ENCODE peak calls at places on chromosome 21, in five cellular contexts. A, E, F, Q and M are unnamed samples.

GRCh38 chr21:35637431-35637830 is 422.9 kb downstream of the SETD4 start:
- DNase-seq in A (no peak), E (no peak), F (no peak), Q (peak), M (no peak)

GRCh38 chr21:31108969-31109368 is 70.7 kb upstream of the KRTAP19-8 start:
- DNase-seq in A (no peak), E (no peak), F (no peak), Q (no peak), M (no peak)

GRCh38 chr21:25938673-25939395 is 204.1 kb downstream of the GABPA start:
- DNase-seq in A (no peak), E (no peak), F (no peak), Q (no peak), M (no peak)

GRCh38 chr21:42437786-42438185 is 34.1 kb downstream of the UBASH3A start:
- DNase-seq in A (no peak), E (no peak), F (no peak), Q (no peak), M (no peak)

GRCh38 chr21:17527240-17527639 is 14.4 kb downstream of the CXADR start:
- DNase-seq in A (no peak), E (no peak), F (no peak), Q (no peak), M (no peak)

GRCh38 chr21:42505090-42505726 is 8.4 kb upstream of the SLC37A1 start:
- DNase-seq in A (no peak), E (no peak), F (peak), Q (no peak), M (no peak)

GRCh38 chr21:45543371-45543709 is 1.1 kb upstream of the SLC19A1 start:
- DNase-seq in A (no peak), E (no peak), F (peak), Q (peak), M (no peak)

GRCh38 chr21:45277101-45278045 is 10.3 kb downstream of the POFUT2 start:
- DNase-seq in A (no peak), E (no peak), F (no peak), Q (peak), M (no peak)

GRCh38 chr21:34077888-34078287 is 4.5 kb downstream of the MRPS6 start:
- DNase-seq in A (no peak), E (no peak), F (no peak), Q (no peak), M (no peak)

GRCh38 chr21:45011911-45012660 is 62.3 kb upstream of the ADARB1 start:
- DNase-seq in A (no peak), E (no peak), F (no peak), Q (peak), M (peak)

GRCh38 chr21:41112740-41113692 is 54.9 kb upstream of the BACE2 start:
- DNase-seq in A (no peak), E (no peak), F (no peak), Q (peak), M (no peak)

GRCh38 chr21:32597205-32597604 is 11.9 kb upstream of the TCP10L start:
- DNase-seq in A (no peak), E (no peak), F (no peak), Q (no peak), M (no peak)

GRCh38 chr21:42786884-42787283 is 92.5 kb downstream of the WDR4 start:
- DNase-seq in A (no peak), E (no peak), F (no peak), Q (no peak), M (no peak)

GRCh38 chr21:37237764-37238163 is 29.4 kb downstream of the VPS26C start:
- DNase-seq in A (no peak), E (no peak), F (no peak), Q (no peak), M (no peak)

GRCh38 chr21:33289199-33289819 is 23.1 kb downstream of the IL10RB start:
- DNase-seq in A (no peak), E (no peak), F (no peak), Q (no peak), M (no peak)

GRCh38 chr21:36959020-36959835 is 7.2 kb downstream of the HLCS start:
- DNase-seq in A (no peak), E (no peak), F (no peak), Q (no peak), M (no peak)